ENCODE peak calls at places on chromosomes 16 and 17, in eight cellular contexts. S is GM13977, E is lower leg skin, K is B cell, R is NB4, U is Caco-2, J is HFFc6, T is ovary. P is an unnamed sample.

GRCh38 chr16:24507959-24508358 is 31.4 kb upstream of the RBBP6 start:
- DNase-seq in S (no peak), E (no peak), K (no peak), T (no peak), U (no peak), J (no peak), R (no peak), P (no peak)

GRCh38 chr17:50425682-50426471 is at the start of gene ACSF2:
- DNase-seq in R (peak), T (peak), J (peak), S (peak), K (peak), E (peak), U (peak), P (no peak)

GRCh38 chr16:31148281-31148728 is 1.6 kb downstream of the PRSS36 start:
- DNase-seq in S (no peak), U (no peak), R (no peak), K (peak), E (no peak), J (no peak), T (no peak), P (no peak)

GRCh38 chr17:12070561-12070960 is 49.9 kb downstream of the MAP2K4 start:
- DNase-seq in R (no peak), J (peak), T (no peak), E (no peak), U (no peak), S (no peak), K (no peak), P (no peak)

GRCh38 chr17:80856863-80857488 is 134.7 kb upstream of the CHMP6 start:
- DNase-seq in T (no peak), R (no peak), K (no peak), U (no peak), S (no peak), E (no peak), J (no peak), P (peak)

GRCh38 chr16:89080251-89080853 is 13.3 kb upstream of the ACSF3 start:
- DNase-seq in S (no peak), K (no peak), T (no peak), R (no peak), E (no peak), U (no peak), J (no peak), P (no peak)

GRCh38 chr17:40915721-40916256 is 21.7 kb downstream of the KRT23 start:
- DNase-seq in U (no peak), J (peak), S (peak), R (no peak), T (no peak), K (no peak), E (no peak), P (no peak)

GRCh38 chr17:57910462-57910861 is 44.8 kb downstream of the CUEDC1 start:
- DNase-seq in R (no peak), U (no peak), T (no peak), E (no peak), K (no peak), S (no peak), J (no peak), P (no peak)

GRCh38 chr17:12365805-12366204 is 299.9 kb upstream of the MYOCD start:
- DNase-seq in T (no peak), K (no peak), U (no peak), R (no peak), J (no peak), E (no peak), S (no peak), P (no peak)

GRCh38 chr16:87681990-87682570 is 79.8 kb downstream of the JPH3 start:
- DNase-seq in K (no peak), U (peak), J (peak), E (no peak), S (peak), T (no peak), R (peak), P (no peak)

GRCh38 chr16:69741951-69742904 is 12.5 kb downstream of the NOB1 start:
- DNase-seq in R (no peak), U (no peak), T (peak), J (peak), S (no peak), E (peak), K (no peak), P (peak)

GRCh38 chr17:82692268-82692667 is 6.2 kb downstream of the RAB40B start:
- DNase-seq in K (no peak), R (no peak), T (no peak), J (no peak), E (no peak), S (no peak), U (no peak), P (peak)

GRCh38 chr17:82690786-82691489 is 7.6 kb downstream of the RAB40B start:
- DNase-seq in R (peak), U (no peak), T (no peak), J (no peak), E (no peak), S (no peak), K (no peak), P (peak)

GRCh38 chr17:82693168-82693867 is 5.2 kb downstream of the RAB40B start:
- DNase-seq in E (no peak), K (no peak), T (no peak), S (no peak), U (no peak), R (no peak), J (no peak), P (peak)

GRCh38 chr17:82689077-82689476 is 9.4 kb downstream of the RAB40B start:
- DNase-seq in S (no peak), E (no peak), T (no peak), J (no peak), R (no peak), U (no peak), K (no peak), P (peak)

GRCh38 chr17:82691714-82692113 is 6.8 kb downstream of the RAB40B start:
- DNase-seq in E (no peak), S (no peak), R (no peak), K (no peak), T (no peak), U (no peak), J (no peak), P (peak)
- TF ChIP-seq CTCF in E (no peak), S (no peak), R (no peak), K (no peak), T (no peak), U (no peak), J (no peak), P (no peak)

GRCh38 chr17:82925336-82925735 is 85.5 kb upstream of the ZNF750 start:
- DNase-seq in R (no peak), E (no peak), J (no peak), K (no peak), T (no peak), S (no peak), U (no peak), P (peak)

GRCh38 chr17:82923366-82924113 is 83.7 kb upstream of the ZNF750 start:
- DNase-seq in S (no peak), K (no peak), E (no peak), J (no peak), T (no peak), R (peak), U (no peak), P (peak)

GRCh38 chr17:82926081-82926480 is 86.3 kb upstream of the ZNF750 start:
- DNase-seq in S (no peak), R (no peak), E (no peak), J (no peak), K (no peak), U (no peak), T (no peak), P (peak)

GRCh38 chr17:82924214-82924613 is 84.4 kb upstream of the ZNF750 start:
- DNase-seq in U (no peak), T (no peak), S (no peak), R (no peak), K (no peak), E (no peak), J (no peak), P (peak)

DNA sequence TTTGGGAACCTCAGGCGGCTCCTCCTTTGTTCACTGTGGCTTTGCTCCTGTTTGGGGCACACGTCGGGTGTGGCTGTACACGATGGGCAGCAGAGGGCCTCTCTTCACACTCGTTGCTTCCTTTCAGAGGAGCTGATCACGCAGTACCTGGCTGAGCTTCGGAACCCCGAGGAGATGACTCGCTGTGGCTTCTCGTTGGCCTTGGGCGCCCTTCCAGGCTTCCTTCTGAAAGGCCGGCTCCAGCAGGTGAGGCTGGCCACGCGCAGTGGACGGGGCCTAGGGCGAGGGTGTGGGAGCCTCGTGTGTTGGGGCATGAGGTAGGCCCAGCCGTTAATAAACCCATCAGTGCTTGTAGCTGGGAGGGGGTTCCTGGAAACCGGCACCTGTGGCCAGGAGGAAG is 85.0 kb upstream of the ZNF750 start:
- DNase-seq in E (no peak), U (no peak), R (peak), J (no peak), T (no peak), K (no peak), S (no peak), P (peak)
- TF ChIP-seq CTCF in E (no peak), U (no peak), R (no peak), J (no peak), T (no peak), K (no peak), S (no peak), P (peak)

DNA sequence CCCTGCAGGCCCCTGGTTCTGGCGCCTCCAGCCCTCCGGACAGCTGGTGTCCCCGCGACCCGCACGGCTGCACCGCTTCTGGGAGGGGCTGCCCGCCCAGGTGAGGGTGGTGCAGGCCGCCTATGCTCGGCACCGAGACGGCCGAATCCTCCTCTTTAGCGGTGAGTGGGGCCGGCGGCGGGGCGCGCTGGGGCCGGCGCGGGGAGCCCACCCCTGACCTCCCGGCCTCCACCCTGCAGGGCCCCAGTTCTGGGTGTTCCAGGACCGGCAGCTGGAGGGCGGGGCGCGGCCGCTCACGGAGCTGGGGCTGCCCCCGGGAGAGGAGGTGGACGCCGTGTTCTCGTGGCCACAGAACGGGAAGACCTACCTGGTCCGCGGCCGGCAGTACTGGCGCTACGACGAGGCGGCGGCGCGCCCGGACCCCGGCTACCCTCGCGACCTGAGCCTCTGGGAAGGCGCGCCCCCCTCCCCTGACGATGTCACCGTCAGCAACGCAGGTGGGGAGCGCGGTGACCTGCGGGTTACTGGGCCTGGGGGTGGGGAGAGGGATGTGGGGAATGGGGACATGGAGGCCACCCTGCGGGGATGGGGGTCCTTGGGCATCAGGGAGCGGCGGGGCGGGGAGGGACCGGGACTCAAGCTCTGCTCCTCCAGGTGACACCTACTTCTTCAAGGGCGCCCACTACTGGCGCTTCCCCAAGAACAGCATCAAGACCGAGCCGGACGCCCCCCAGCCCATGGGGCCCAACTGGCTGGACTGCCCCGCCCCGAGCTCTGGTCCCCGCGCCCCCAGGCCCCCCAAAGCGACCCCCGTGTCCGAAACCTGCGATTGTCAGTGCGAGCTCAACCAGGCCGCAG is 7.0 kb upstream of the IL32 start:
- DNase-seq in T (no peak), U (peak), K (peak), R (peak), S (peak), E (no peak), J (no peak), P (no peak)
- TF ChIP-seq CTCF in T (no peak), U (no peak), K (no peak), R (peak), S (peak), E (no peak), J (no peak), P (no peak)

DNA sequence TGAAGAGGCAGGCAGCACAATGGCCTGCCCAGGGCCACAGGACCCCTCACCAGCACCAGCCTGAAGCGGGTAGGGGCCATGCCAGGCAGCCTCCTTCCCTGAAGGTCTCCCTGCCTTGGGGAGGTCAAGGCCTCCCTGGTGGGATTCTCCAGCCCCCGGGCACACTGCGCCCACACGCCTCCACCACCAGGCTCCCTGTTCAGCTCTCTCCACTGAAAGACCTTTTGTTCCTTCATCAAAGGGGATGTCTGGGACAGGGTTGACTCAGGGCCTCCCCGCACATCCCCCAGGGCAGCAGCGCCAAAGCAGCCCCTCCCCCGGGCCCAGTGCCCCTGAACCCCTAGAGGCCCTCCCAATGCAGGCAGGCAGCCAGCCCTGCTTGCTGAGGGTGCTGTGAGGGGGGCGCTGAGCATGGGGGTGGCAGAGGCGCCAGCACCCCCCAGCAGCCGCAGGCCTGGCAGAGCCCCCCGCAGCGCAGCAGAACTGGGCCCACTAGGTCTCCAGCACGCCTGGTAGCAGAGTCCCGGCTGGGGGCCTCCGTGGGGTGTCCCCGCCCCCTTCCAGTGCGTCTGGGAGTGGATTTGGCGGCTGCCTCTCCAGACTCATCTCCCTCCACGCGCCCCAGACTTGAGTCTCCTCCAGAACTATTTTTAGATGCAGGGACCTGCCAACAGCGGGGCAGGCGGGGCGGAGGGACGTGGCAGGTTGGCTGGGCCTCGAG is 13.1 kb downstream of the BCAR1 start:
- DNase-seq in K (no peak), J (peak), S (no peak), R (no peak), T (peak), U (no peak), E (no peak), P (peak)
- TF ChIP-seq CTCF in K (no peak), J (no peak), S (no peak), R (no peak), T (no peak), U (no peak), E (no peak), P (no peak)

GRCh38 chr17:7716901-7717755 is at the start of gene DNAH2:
- DNase-seq in E (peak), T (peak), J (peak), K (peak), R (peak), S (peak), U (peak), P (no peak)
- TF ChIP-seq CTCF in E (no peak), T (peak), J (peak), K (no peak), R (peak), S (peak), U (peak), P (peak)